ENCODE peak calls at places on chromosomes 2 and 18, in four cellular contexts. K is brain microvascular endothelial cell, Q is KBM-7, I is HTR-8/SVneo. X is an unnamed sample.

GRCh38 chr2:40470817-40471809 is 19.2 kb upstream of the SLC8A1 start:
- DNase-seq in K (no peak), Q (no peak), I (no peak), X (no peak)

GRCh38 chr18:34837769-34838194 is 127.7 kb downstream of the DTNA start:
- DNase-seq in K (peak; percentile 11), Q (no peak), I (no peak), X (no peak)

GRCh38 chr2:134460583-134460998 is 206.7 kb downstream of the MGAT5 start:
- DNase-seq in K (peak; percentile 34), Q (peak; percentile 63), I (peak; percentile 63), X (no peak)

GRCh38 chr2:170436077-170436943 is 258.4 kb downstream of the MYO3B start:
- DNase-seq in K (no peak), Q (no peak), I (no peak), X (no peak)

GRCh38 chr2:238280083-238280816 is 8.2 kb downstream of the PER2 start:
- DNase-seq in K (no peak), Q (no peak), I (no peak), X (no peak)

GRCh38 chr2:162710282-162710891 is 128.2 kb downstream of the KCNH7 start:
- DNase-seq in K (no peak), Q (no peak), I (no peak), X (no peak)

GRCh38 chr2:221422516-221423211 is 149.4 kb downstream of the EPHA4 start:
- DNase-seq in K (peak; percentile 31), Q (no peak), I (no peak), X (no peak)

GRCh38 chr2:231795525-231796327 is 9.5 kb downstream of the COPS7B start:
- DNase-seq in K (peak; percentile 73), Q (peak; percentile 55), I (peak; percentile 39), X (no peak)

GRCh38 chr2:199989822-199990221 is 34.4 kb downstream of the MAIP1 start:
- DNase-seq in K (no peak), Q (no peak), I (no peak), X (no peak)

GRCh38 chr18:44458777-44459176 is 221.9 kb upstream of the SETBP1 start:
- DNase-seq in K (peak; percentile 88), Q (no peak), I (no peak), X (no peak)

GRCh38 chr2:104872866-104873688 is 19.2 kb downstream of the POU3F3 start:
- DNase-seq in K (peak; percentile 50), Q (peak; percentile 92), I (peak; percentile 55), X (no peak)

GRCh38 chr2:68250196-68250595 is 2.1 kb downstream of the PPP3R1 start:
- DNase-seq in K (no peak), Q (no peak), I (no peak), X (no peak)

GRCh38 chr2:20172273-20173052 is 52.5 kb downstream of the SDC1 start:
- DNase-seq in K (no peak), Q (no peak), I (no peak), X (no peak)

GRCh38 chr2:186968277-186968676 is 119.3 kb upstream of the ZSWIM2 start:
- DNase-seq in K (no peak), Q (no peak), I (no peak), X (no peak)

GRCh38 chr2:176118606-176119370 is 2.2 kb downstream of the HOXD10 start:
- DNase-seq in K (no peak), Q (no peak), I (no peak), X (no peak)

GRCh38 chr2:232707076-232707475 is 9.9 kb downstream of the GIGYF2 start:
- DNase-seq in K (no peak), Q (no peak), I (no peak), X (no peak)

GRCh38 chr18:54532222-54532621 is 58.8 kb upstream of the DYNAP start:
- DNase-seq in K (no peak), Q (no peak), I (no peak), X (no peak)

GRCh38 chr2:150909613-150910012 is 352.1 kb downstream of the RBM43 start:
- DNase-seq in K (no peak), Q (no peak), I (no peak), X (no peak)

GRCh38 chr2:240638517-240639160 is 13.4 kb downstream of the GPR35 start:
- DNase-seq in K (no peak), Q (no peak), I (no peak), X (no peak)

GRCh38 chr2:64708834-64709233 is 55.1 kb upstream of the SERTAD2 start:
- DNase-seq in K (no peak), Q (no peak), I (no peak), X (no peak)

GRCh38 chr2:148039783-148040182 is 18.9 kb downstream of the MBD5 start:
- DNase-seq in K (no peak), Q (no peak), I (no peak), X (no peak)

GRCh38 chr2:74576151-74576755 is 21.7 kb downstream of the DOK1 start:
- DNase-seq in K (no peak), Q (peak; percentile 67), I (no peak), X (no peak)

GRCh38 chr18:55420665-55420964 is 167.4 kb downstream of the TCF4 start:
- DNase-seq in K (no peak), Q (peak; percentile 48), I (no peak), X (no peak)

GRCh38 chr2:206084468-206084869 is 1.5 kb downstream of the INO80D start:
- DNase-seq in K (peak; percentile 40), Q (peak; percentile 63), I (peak; percentile 78), X (peak; percentile 3)

GRCh38 chr2:216371756-216372702 is at the start of gene MARCHF4:
- DNase-seq in K (peak; percentile 85), Q (peak; percentile 75), I (peak; percentile 65), X (peak; percentile 27)

X was measured in activated T-helper 9 cell treated with anti-CD3 and anti-CD28 coated beads, Interleukin-2, amount 50 U/mL, for 16 hours.